ENCODE peak calls at places on chromosome 4, in five cellular contexts. One of them, this sample, is unnamed. For H3K4me1, the result is how much of the 10 kb centered on the place peaks cover.

GRCh38 chr4:37827030-37827705 is 682 bp downstream of the PGM2 start:
- DNase-seq in CD8-positive, alpha-beta T cell: no peak
- DNase-seq in psoas muscle: no peak
- DNase-seq in cardiac muscle cell: peak
- DNase-seq in body of pancreas: no peak
- DNase-seq in this sample: no peak

GRCh38 chr4:26294904-26295303 is 25.9 kb upstream of the RBPJ start:
- DNase-seq in CD8-positive, alpha-beta T cell: no peak
- DNase-seq in psoas muscle: no peak
- DNase-seq in cardiac muscle cell: no peak
- DNase-seq in body of pancreas: no peak
- DNase-seq in this sample: no peak

GRCh38 chr4:11271263-11271662 is 157.4 kb downstream of the HS3ST1 start:
- DNase-seq in CD8-positive, alpha-beta T cell: no peak
- DNase-seq in psoas muscle: no peak
- DNase-seq in cardiac muscle cell: no peak
- DNase-seq in body of pancreas: no peak
- DNase-seq in this sample: no peak

GRCh38 chr4:78720994-78721677 is 55.0 kb upstream of the BMP2K start:
- DNase-seq in CD8-positive, alpha-beta T cell: peak
- DNase-seq in psoas muscle: no peak
- DNase-seq in cardiac muscle cell: no peak
- DNase-seq in body of pancreas: no peak
- DNase-seq in this sample: no peak

GRCh38 chr4:127370495-127371069 is 262.2 kb upstream of the INTU start:
- DNase-seq in CD8-positive, alpha-beta T cell: no peak
- DNase-seq in psoas muscle: peak
- DNase-seq in cardiac muscle cell: peak
- DNase-seq in body of pancreas: peak
- DNase-seq in this sample: no peak

GRCh38 chr4:87118826-87119225 is 101.6 kb downstream of the KLHL8 start:
- DNase-seq in CD8-positive, alpha-beta T cell: no peak
- DNase-seq in psoas muscle: no peak
- DNase-seq in cardiac muscle cell: peak
- DNase-seq in body of pancreas: no peak
- DNase-seq in this sample: no peak

GRCh38 chr4:159077702-159078495 is 25.0 kb upstream of the RAPGEF2 start:
- DNase-seq in CD8-positive, alpha-beta T cell: no peak
- DNase-seq in psoas muscle: no peak
- DNase-seq in cardiac muscle cell: peak
- DNase-seq in body of pancreas: no peak
- DNase-seq in this sample: no peak

GRCh38 chr4:85968945-85969830 is 390.7 kb downstream of the MAPK10 start:
- DNase-seq in CD8-positive, alpha-beta T cell: no peak
- DNase-seq in psoas muscle: no peak
- DNase-seq in cardiac muscle cell: peak
- DNase-seq in body of pancreas: no peak
- DNase-seq in this sample: no peak

GRCh38 chr4:139789096-139789495 is 123.5 kb downstream of the MGST2 start:
- DNase-seq in CD8-positive, alpha-beta T cell: no peak
- DNase-seq in psoas muscle: no peak
- DNase-seq in cardiac muscle cell: no peak
- DNase-seq in body of pancreas: no peak
- DNase-seq in this sample: no peak

GRCh38 chr4:44668521-44668920 is 9.7 kb upstream of the GUF1 start:
- DNase-seq in CD8-positive, alpha-beta T cell: no peak
- DNase-seq in psoas muscle: no peak
- DNase-seq in cardiac muscle cell: no peak
- DNase-seq in body of pancreas: no peak
- DNase-seq in this sample: no peak

GRCh38 chr4:108360857-108361820 is 192.4 kb upstream of the LEF1 start:
- DNase-seq in CD8-positive, alpha-beta T cell: no peak
- DNase-seq in psoas muscle: no peak
- DNase-seq in cardiac muscle cell: peak
- DNase-seq in body of pancreas: no peak
- DNase-seq in this sample: peak
- H3K4me1 ChIP-seq in CD8-positive, alpha-beta T cell: under half
- H3K4me1 ChIP-seq in psoas muscle: under half
- H3K4me1 ChIP-seq in cardiac muscle cell: under half
- H3K4me1 ChIP-seq in body of pancreas: under half
- H3K4me1 ChIP-seq in this sample: under half

GRCh38 chr4:47031011-47031678 is at the start of gene GABRB1:
- DNase-seq in CD8-positive, alpha-beta T cell: no peak
- DNase-seq in psoas muscle: peak
- DNase-seq in cardiac muscle cell: peak
- DNase-seq in body of pancreas: peak
- DNase-seq in this sample: peak
- H3K4me3 ChIP-seq in CD8-positive, alpha-beta T cell: peak
- H3K4me3 ChIP-seq in psoas muscle: peak
- H3K4me3 ChIP-seq in cardiac muscle cell: peak
- H3K4me3 ChIP-seq in body of pancreas: peak
- H3K4me3 ChIP-seq in this sample: peak

GRCh38 chr4:1081689-1082040 is 31.7 kb downstream of the RNF212 start:
- DNase-seq in CD8-positive, alpha-beta T cell: no peak
- DNase-seq in psoas muscle: no peak
- DNase-seq in cardiac muscle cell: peak
- DNase-seq in body of pancreas: no peak
- DNase-seq in this sample: no peak
- H3K4me1 ChIP-seq in CD8-positive, alpha-beta T cell: under half
- H3K4me1 ChIP-seq in psoas muscle: under half
- H3K4me1 ChIP-seq in cardiac muscle cell: under half
- H3K4me1 ChIP-seq in body of pancreas: under half
- H3K4me1 ChIP-seq in this sample: under half

DNA sequence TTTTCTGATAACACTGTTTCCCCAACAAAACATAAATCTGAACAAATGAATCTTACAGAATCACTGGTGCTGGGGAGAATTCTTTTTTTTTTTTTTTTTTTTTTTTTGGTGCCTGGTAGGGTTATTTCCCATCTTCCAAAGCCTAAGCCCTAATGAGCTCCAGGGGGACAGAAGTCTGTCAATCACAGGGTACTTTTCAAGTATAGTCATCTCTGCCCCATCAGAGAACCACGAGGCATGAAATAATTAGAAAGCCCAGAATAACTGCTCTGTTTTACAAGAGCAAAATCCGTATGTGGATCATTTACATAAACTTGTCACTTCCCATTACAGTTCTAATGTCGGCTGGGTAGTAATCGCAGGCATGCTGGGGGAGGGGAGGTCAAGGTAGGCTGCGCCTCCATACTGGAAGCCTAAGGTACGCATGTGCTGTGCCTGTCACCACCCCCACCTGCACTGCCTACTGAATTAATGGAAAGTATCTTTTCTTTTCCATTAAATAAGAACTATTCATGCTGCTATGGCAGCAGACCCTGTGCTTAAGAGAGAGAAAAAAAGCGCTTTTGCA is 164.7 kb upstream of the LEF1 start:
- DNase-seq in CD8-positive, alpha-beta T cell: no peak
- DNase-seq in psoas muscle: no peak
- DNase-seq in cardiac muscle cell: no peak
- DNase-seq in body of pancreas: no peak
- DNase-seq in this sample: no peak
- H3K4me3 ChIP-seq in CD8-positive, alpha-beta T cell: no peak
- H3K4me3 ChIP-seq in psoas muscle: no peak
- H3K4me3 ChIP-seq in cardiac muscle cell: no peak
- H3K4me3 ChIP-seq in body of pancreas: no peak
- H3K4me3 ChIP-seq in this sample: no peak

GRCh38 chr4:174457468-174457867 is 64.8 kb downstream of the HPGD start:
- DNase-seq in CD8-positive, alpha-beta T cell: no peak
- DNase-seq in psoas muscle: no peak
- DNase-seq in cardiac muscle cell: no peak
- DNase-seq in body of pancreas: no peak
- DNase-seq in this sample: no peak
- H3K4me1 ChIP-seq in CD8-positive, alpha-beta T cell: under half
- H3K4me1 ChIP-seq in psoas muscle: under half
- H3K4me1 ChIP-seq in cardiac muscle cell: under half
- H3K4me1 ChIP-seq in body of pancreas: under half
- H3K4me1 ChIP-seq in this sample: under half

GRCh38 chr4:6577409-6577808 is 2.4 kb downstream of the MAN2B2 start:
- DNase-seq in CD8-positive, alpha-beta T cell: no peak
- DNase-seq in psoas muscle: no peak
- DNase-seq in cardiac muscle cell: no peak
- DNase-seq in body of pancreas: no peak
- DNase-seq in this sample: no peak
- H3K4me3 ChIP-seq in CD8-positive, alpha-beta T cell: no peak
- H3K4me3 ChIP-seq in psoas muscle: no peak
- H3K4me3 ChIP-seq in cardiac muscle cell: no peak
- H3K4me3 ChIP-seq in body of pancreas: no peak
- H3K4me3 ChIP-seq in this sample: no peak